ENCODE peak calls at places on chromosomes 3 and 15, in seven cellular contexts. T, V, Z, A, R, W and D are unnamed samples.
A peak's percentile ranks its signal among the peaks of the same experiment; 100 is the strongest.

GRCh38 chr3:51949121-51949520 is 6.1 kb upstream of the GPR62 start:
- DNase-seq in T (no peak), V (no peak), Z (no peak), A (no peak), R (no peak), W (no peak), D (no peak)

GRCh38 chr3:37074178-37074577 is 80.9 kb downstream of the MLH1 start:
- DNase-seq in T (no peak), V (no peak), Z (no peak), A (no peak), R (no peak), W (no peak), D (no peak)

GRCh38 chr3:69354948-69355347 is 30.9 kb downstream of the FRMD4B start:
- DNase-seq in T (no peak), V (no peak), Z (no peak), A (no peak), R (no peak), W (no peak), D (no peak)

GRCh38 chr3:114223146-114223545 is 14.2 kb downstream of the ZNF80 start:
- DNase-seq in T (no peak), V (no peak), Z (no peak), A (no peak), R (no peak), W (no peak), D (no peak)

GRCh38 chr3:77038468-77038927 is 1.4 kb upstream of the ROBO2 start:
- DNase-seq in T (peak; percentile 77), V (no peak), Z (no peak), A (peak; percentile 26), R (peak; percentile 85), W (peak; percentile 30), D (no peak)

GRCh38 chr3:107753494-107753893 is 230.7 kb downstream of the BBX start:
- DNase-seq in T (peak; percentile 33), V (peak; percentile 6), Z (no peak), A (no peak), R (peak; percentile 1), W (peak; percentile 5), D (no peak)

GRCh38 chr3:156721687-156722086 is 47.3 kb downstream of the TIPARP start:
- DNase-seq in T (no peak), V (no peak), Z (no peak), A (no peak), R (no peak), W (no peak), D (no peak)

GRCh38 chr3:12630292-12630691 is 33.6 kb downstream of the RAF1 start:
- DNase-seq in T (no peak), V (no peak), Z (no peak), A (no peak), R (no peak), W (no peak), D (no peak)

GRCh38 chr15:86645861-86646393 is 566.3 kb downstream of the AGBL1 start:
- DNase-seq in T (no peak), V (no peak), Z (no peak), A (no peak), R (peak; percentile 34), W (no peak), D (no peak)

GRCh38 chr3:127053450-127053849 is 70.5 kb downstream of the PLXNA1 start:
- DNase-seq in T (no peak), V (no peak), Z (no peak), A (peak; percentile 46), R (no peak), W (no peak), D (no peak)

GRCh38 chr15:89628301-89628700 is 27.0 kb downstream of the KIF7 start:
- DNase-seq in T (no peak), V (no peak), Z (no peak), A (no peak), R (no peak), W (no peak), D (no peak)

GRCh38 chr15:101550124-101550523 is 60.6 kb upstream of the PCSK6 start:
- DNase-seq in T (no peak), V (no peak), Z (no peak), A (no peak), R (no peak), W (no peak), D (no peak)

GRCh38 chr15:87704276-87704675 is 552.3 kb downstream of the NTRK3 start:
- DNase-seq in T (no peak), V (no peak), Z (no peak), A (no peak), R (no peak), W (no peak), D (no peak)

GRCh38 chr3:156742401-156742800 is 68.0 kb downstream of the TIPARP start:
- DNase-seq in T (no peak), V (no peak), Z (no peak), A (no peak), R (no peak), W (no peak), D (no peak)

GRCh38 chr15:98893407-98893806 is 114.2 kb downstream of the PGPEP1L start:
- DNase-seq in T (no peak), V (no peak), Z (no peak), A (no peak), R (no peak), W (no peak), D (no peak)

GRCh38 chr3:43073116-43073835 is 32.6 kb downstream of the POMGNT2 start:
- DNase-seq in T (no peak), V (no peak), Z (no peak), A (no peak), R (no peak), W (no peak), D (no peak)

GRCh38 chr3:78742041-78742440 is 1025.8 kb downstream of the ROBO1 start:
- DNase-seq in T (no peak), V (no peak), Z (no peak), A (no peak), R (no peak), W (no peak), D (no peak)

GRCh38 chr15:94327356-94327936 is 96.1 kb downstream of the MCTP2 start:
- DNase-seq in T (no peak), V (no peak), Z (no peak), A (no peak), R (peak; percentile 22), W (peak; percentile 39), D (no peak)

GRCh38 chr3:105862217-105862616 is 6.6 kb downstream of the CBLB start:
- DNase-seq in T (no peak), V (no peak), Z (no peak), A (no peak), R (no peak), W (no peak), D (no peak)

GRCh38 chr3:21621396-21621695 is 129.7 kb downstream of the ZNF385D start:
- DNase-seq in T (no peak), V (no peak), Z (no peak), A (no peak), R (no peak), W (no peak), D (no peak)

GRCh38 chr15:70796516-70797310 is 33.4 kb upstream of the UACA start:
- DNase-seq in T (no peak), V (no peak), Z (no peak), A (no peak), R (no peak), W (no peak), D (no peak)

GRCh38 chr3:38453075-38453913 is at the start of gene ACVR2B:
- DNase-seq in T (peak; percentile 91), V (peak; percentile 48), Z (peak; percentile 39), A (peak; percentile 93), R (peak; percentile 83), W (peak; percentile 81), D (peak; percentile 41)